ENCODE peak calls at places on chromosomes 4 and X, in seven cellular contexts. C is naive thymus-derived CD8-positive, alpha-beta T cell; H is tibial nerve; Q is H4; I is fibroblast of lung; R is progenitor cell of endocrine pancreas; M is SK-N-SH. X is an unnamed sample.

GRCh38 chr4:159382875-159383568 is 280.1 kb downstream of the RAPGEF2 start:
- DNase-seq in R (no peak), C (no peak), Q (no peak), H (no peak), I (no peak), M (no peak), X (no peak)

GRCh38 chrX:134712272-134712671 is 54.0 kb upstream of the PLAC1 start:
- DNase-seq in C (no peak), H (no peak), I (no peak), M (no peak), R (no peak), Q (no peak), X (no peak)

GRCh38 chr4:152363086-152363485 is 172.8 kb downstream of the FBXW7 start:
- DNase-seq in H (no peak), I (peak; percentile 32), C (no peak), Q (no peak), M (no peak), R (no peak), X (no peak)

GRCh38 chrX:356385-357034 is 30.2 kb downstream of the PPP2R3B start:
- DNase-seq in M (no peak), R (no peak), Q (no peak), I (peak; percentile 96), C (no peak), H (no peak), X (no peak)

GRCh38 chr4:76767983-76768382 is 130.0 kb downstream of the SOWAHB start:
- DNase-seq in H (no peak), Q (no peak), I (peak; percentile 81), R (no peak), C (no peak), M (no peak), X (peak; percentile 39)

GRCh38 chr4:5892321-5893012 is 419 bp downstream of the CRMP1 start:
- DNase-seq in I (no peak), Q (no peak), R (no peak), C (no peak), H (no peak), M (peak; percentile 68), X (no peak)

GRCh38 chr4:143773998-143774898 is 73.8 kb upstream of the FREM3 start:
- DNase-seq in C (peak; percentile 16), H (no peak), M (peak; percentile 21), I (peak; percentile 44), R (peak; percentile 15), Q (peak; percentile 71), X (peak; percentile 71)

GRCh38 chrX:153955451-153955732 is 10.9 kb upstream of the RENBP start:
- DNase-seq in Q (no peak), H (no peak), C (no peak), M (no peak), I (no peak), R (no peak), X (no peak)

GRCh38 chr4:61200991-61201526 is 933 bp downstream of the ADGRL3 start:
- DNase-seq in R (no peak), I (peak; percentile 40), M (peak; percentile 56), Q (no peak), H (no peak), C (no peak), X (peak; percentile 45)

GRCh38 chr4:151039733-151040132 is 24.6 kb upstream of the LRBA start:
- DNase-seq in H (no peak), Q (no peak), R (no peak), C (no peak), I (no peak), M (no peak), X (no peak)

GRCh38 chr4:110654254-110654635 is 31.4 kb upstream of the PITX2 start:
- DNase-seq in C (no peak), Q (no peak), H (no peak), M (no peak), R (no peak), I (peak; percentile 51), X (peak; percentile 20)

GRCh38 chr4:24511371-24512063 is 72.8 kb downstream of the DHX15 start:
- DNase-seq in I (peak; percentile 70), C (no peak), M (no peak), R (no peak), H (no peak), Q (no peak), X (no peak)

GRCh38 chrX:42366181-42366580 is 411.8 kb downstream of the PPP1R2C start:
- DNase-seq in C (no peak), Q (no peak), R (no peak), I (no peak), H (no peak), M (no peak), X (no peak)

GRCh38 chrX:57596109-57596870 is 4.5 kb downstream of the ZXDB start:
- DNase-seq in Q (no peak), I (no peak), C (no peak), M (peak; percentile 40), R (no peak), H (no peak), X (no peak)

GRCh38 chrX:46198858-46199257 is 346.4 kb downstream of the ZNF674 start:
- DNase-seq in R (no peak), M (no peak), C (no peak), Q (peak; percentile 51), I (no peak), H (no peak), X (no peak)

GRCh38 chr4:80074651-80075050 is 1.6 kb upstream of the ANTXR2 start:
- DNase-seq in I (no peak), H (no peak), Q (no peak), R (no peak), C (no peak), M (no peak), X (no peak)

GRCh38 chrX:12901486-12901885 is 4.9 kb upstream of the TLR8 start:
- DNase-seq in R (peak; percentile 16), I (peak; percentile 27), H (peak; percentile 24), M (peak; percentile 70), C (peak; percentile 57), Q (peak; percentile 36), X (peak; percentile 40)

GRCh38 chr4:8305851-8306361 is 36.4 kb downstream of the HTRA3 start:
- DNase-seq in R (no peak), I (no peak), M (no peak), C (no peak), H (no peak), Q (no peak), X (no peak)

GRCh38 chr4:151553874-151554273 is 144.9 kb downstream of the FHIP1A start:
- DNase-seq in I (no peak), M (no peak), H (no peak), C (no peak), R (no peak), Q (no peak), X (no peak)

GRCh38 chrX:115561605-115562491 is 874 bp downstream of the PLS3 start:
- DNase-seq in C (no peak), I (peak; percentile 44), Q (peak; percentile 31), R (peak; percentile 54), M (peak; percentile 77), H (no peak), X (no peak)

GRCh38 chrX:114611018-114611619 is 27.2 kb downstream of the HTR2C start:
- DNase-seq in Q (peak; percentile 9), R (peak; percentile 15), I (peak; percentile 19), M (peak; percentile 46), C (no peak), H (no peak), X (peak; percentile 28)

GRCh38 chr4:178599521-178599920 is 1157.3 kb upstream of the AGA start:
- DNase-seq in I (no peak), R (no peak), Q (peak; percentile 32), C (no peak), M (peak; percentile 2), H (no peak), X (no peak)

GRCh38 chr4:15577508-15577907 is 77.6 kb downstream of the FBXL5 start:
- DNase-seq in R (no peak), M (no peak), H (no peak), C (no peak), I (peak; percentile 59), Q (no peak), X (peak; percentile 11)

GRCh38 chrX:94065091-94065490 is 391.1 kb downstream of the FAM133A start:
- DNase-seq in Q (no peak), I (no peak), R (no peak), C (no peak), H (no peak), M (no peak), X (no peak)

GRCh38 chr4:165379662-165380061 is 854 bp downstream of the CPE start:
- DNase-seq in R (no peak), M (peak; percentile 50), Q (no peak), C (no peak), I (peak; percentile 44), H (no peak), X (peak; percentile 79)

GRCh38 chrX:29858714-29859113 is 356.6 kb upstream of the MAGEB2 start:
- DNase-seq in Q (no peak), H (no peak), M (no peak), I (peak; percentile 66), R (no peak), C (no peak), X (peak; percentile 9)

GRCh38 chr4:143406523-143406922 is 69.8 kb downstream of the GAB1 start:
- DNase-seq in Q (peak; percentile 85), I (peak; percentile 61), C (no peak), H (peak; percentile 54), R (no peak), M (no peak), X (peak; percentile 11)

GRCh38 chr4:119048446-119048845 is 87.2 kb upstream of the MYOZ2 start:
- DNase-seq in H (no peak), R (no peak), I (no peak), M (no peak), Q (no peak), C (no peak), X (no peak)

GRCh38 chr4:45442466-45442865 is 681.4 kb downstream of the GABRG1 start:
- DNase-seq in I (no peak), H (no peak), Q (peak; percentile 28), C (no peak), M (peak; percentile 21), R (no peak), X (no peak)

GRCh38 chr4:129043523-129043922 is 49.8 kb downstream of the SCLT1 start:
- DNase-seq in C (no peak), M (no peak), I (peak; percentile 58), H (no peak), R (no peak), Q (no peak), X (peak; percentile 22)

GRCh38 chrX:44874481-44875184 is 1.6 kb downstream of the KDM6A start:
- DNase-seq in C (peak; percentile 31), R (no peak), M (peak; percentile 77), Q (peak; percentile 30), H (no peak), I (peak; percentile 57), X (no peak)

GRCh38 chr4:124783847-124784246 is 71.3 kb upstream of the ANKRD50 start:
- DNase-seq in I (peak; percentile 48), C (no peak), M (no peak), R (no peak), Q (peak; percentile 38), H (no peak), X (peak; percentile 70)

GRCh38 chrX:41043950-41044349 is 41.3 kb upstream of the USP9X start:
- DNase-seq in I (peak; percentile 71), C (no peak), Q (no peak), R (no peak), M (no peak), H (no peak), X (peak; percentile 57)

GRCh38 chr4:147933316-147933715 is 201.4 kb downstream of the ARHGAP10 start:
- DNase-seq in H (no peak), I (no peak), Q (peak; percentile 16), R (no peak), C (no peak), M (no peak), X (no peak)

GRCh38 chr4:145347684-145348083 is 134.0 kb upstream of the SMAD1 start:
- DNase-seq in Q (no peak), M (no peak), I (peak; percentile 94), H (no peak), R (no peak), C (no peak), X (peak; percentile 47)

GRCh38 chr4:52102587-52102986 is 51.5 kb downstream of the SPATA18 start:
- DNase-seq in M (no peak), Q (no peak), C (no peak), R (no peak), H (no peak), I (peak; percentile 57), X (no peak)

GRCh38 chr4:141016117-141016798 is 117.0 kb downstream of the RNF150 start:
- DNase-seq in I (no peak), H (no peak), C (no peak), R (no peak), Q (no peak), M (no peak), X (no peak)

GRCh38 chrX:1093586-1094538 is 118.6 kb downstream of the CRLF2 start:
- DNase-seq in C (peak; percentile 3), Q (no peak), M (no peak), I (no peak), H (no peak), R (no peak), X (no peak)

X was measured in brain microvascular endothelial cell.